ENCODE peak calls at places on chromosomes 4 and X, in five cellular contexts. M is AG10803, N is Peyer's patch, P is fibroblast of mammary gland, S is GM23338. T is an unnamed sample.

GRCh38 chr4:99149620-99150019 is 5.5 kb upstream of the ADH4 start:
- DNase-seq in N (no peak), P (no peak), S (no peak), M (no peak), T (no peak)

GRCh38 chrX:111447298-111447697 is 35.3 kb upstream of the DCX start:
- DNase-seq in M (no peak), N (no peak), S (peak; percentile 57), P (peak; percentile 25), T (no peak)

GRCh38 chrX:47644557-47645091 is 5.7 kb downstream of the ELK1 start:
- DNase-seq in S (peak; percentile 73), P (peak; percentile 47), N (no peak), M (peak; percentile 31), T (no peak)

GRCh38 chr4:8703857-8704495 is 111.4 kb downstream of the CPZ start:
- DNase-seq in S (no peak), M (no peak), N (no peak), P (no peak), T (no peak)

GRCh38 chrX:24425806-24426205 is 39.3 kb upstream of the PDK3 start:
- DNase-seq in M (no peak), S (peak; percentile 1), N (no peak), P (no peak), T (no peak)

GRCh38 chr4:121195649-121196048 is 31.5 kb upstream of the TNIP3 start:
- DNase-seq in S (no peak), P (no peak), M (no peak), N (no peak), T (no peak)

GRCh38 chr4:141090473-141090872 is 42.8 kb downstream of the RNF150 start:
- DNase-seq in P (no peak), M (no peak), N (no peak), S (no peak), T (no peak)

GRCh38 chr4:183284229-183284628 is 35.8 kb downstream of the CLDN22 start:
- DNase-seq in P (no peak), M (no peak), N (no peak), S (no peak), T (no peak)

GRCh38 chr4:172356002-172356401 is 542.8 kb downstream of the GALNTL6 start:
- DNase-seq in S (no peak), P (peak; percentile 41), M (no peak), N (no peak), T (no peak)

GRCh38 chrX:50327235-50327634 is 122.7 kb downstream of the CCNB3 start:
- DNase-seq in S (no peak), N (no peak), P (no peak), M (no peak), T (no peak)

GRCh38 chr4:5451243-5451642 is 257.1 kb downstream of the EVC2 start:
- DNase-seq in S (no peak), P (no peak), N (no peak), M (no peak), T (no peak)

GRCh38 chrX:24149346-24150050 is at the start of gene ZFX:
- DNase-seq in N (peak; percentile 77), M (peak; percentile 70), P (peak; percentile 57), S (no peak), T (no peak)

GRCh38 chr4:24105183-24106039 is 215.6 kb upstream of the PPARGC1A start:
- DNase-seq in M (peak; percentile 94), N (no peak), S (no peak), P (peak; percentile 99), T (no peak)

GRCh38 chr4:89482248-89482647 is 174.6 kb upstream of the GPRIN3 start:
- DNase-seq in N (no peak), M (peak; percentile 22), P (peak; percentile 65), S (peak; percentile 70), T (peak; percentile 46)

GRCh38 chr4:7808752-7809151 is 130.9 kb downstream of the AFAP1 start:
- DNase-seq in N (no peak), M (peak; percentile 67), S (no peak), P (peak; percentile 86), T (no peak)

GRCh38 chr4:89486042-89486441 is 178.4 kb upstream of the GPRIN3 start:
- DNase-seq in N (no peak), P (peak; percentile 67), M (peak; percentile 42), S (no peak), T (no peak)

GRCh38 chr4:155241225-155241624 is 32.8 kb downstream of the NPY2R start:
- DNase-seq in P (no peak), M (no peak), N (no peak), S (no peak), T (no peak)

GRCh38 chrX:148380614-148381561 is 119.5 kb upstream of the AFF2 start:
- DNase-seq in P (no peak), S (no peak), N (no peak), M (peak; percentile 21), T (no peak)

GRCh38 chr4:173289351-173289725 is 44.8 kb downstream of the HMGB2 start:
- DNase-seq in S (no peak), P (no peak), M (no peak), N (no peak), T (no peak)

GRCh38 chr4:139099366-139099982 is 77.5 kb downstream of the ELF2 start:
- DNase-seq in M (peak; percentile 81), S (peak; percentile 94), P (peak; percentile 89), N (peak; percentile 52), T (no peak)

GRCh38 chr4:89427765-89428164 is 120.2 kb upstream of the GPRIN3 start:
- DNase-seq in N (no peak), P (no peak), M (no peak), S (no peak), T (no peak)

GRCh38 chrX:104288961-104289360 is 34.2 kb upstream of the ESX1 start:
- DNase-seq in S (no peak), N (no peak), M (no peak), P (no peak), T (no peak)

GRCh38 chrX:69137911-69138310 is 27.3 kb downstream of the PJA1 start:
- DNase-seq in M (no peak), N (no peak), S (no peak), P (peak; percentile 26), T (no peak)

GRCh38 chrX:8815460-8816065 is 14.4 kb upstream of the FAM9A start:
- DNase-seq in P (peak; percentile 48), S (peak; percentile 78), N (no peak), M (peak; percentile 21), T (no peak)

GRCh38 chr4:159190646-159191045 is 87.8 kb downstream of the RAPGEF2 start:
- DNase-seq in P (no peak), M (no peak), S (no peak), N (no peak), T (no peak)

GRCh38 chr4:159188646-159189045 is 85.8 kb downstream of the RAPGEF2 start:
- DNase-seq in M (no peak), N (no peak), P (no peak), S (no peak), T (no peak)

GRCh38 chr4:159195400-159195799 is 92.5 kb downstream of the RAPGEF2 start:
- DNase-seq in M (no peak), S (no peak), P (no peak), N (no peak), T (no peak)

GRCh38 chr4:159193256-159193655 is 90.4 kb downstream of the RAPGEF2 start:
- DNase-seq in P (no peak), S (no peak), M (no peak), N (no peak), T (no peak)

GRCh38 chr4:159191989-159192388 is 89.1 kb downstream of the RAPGEF2 start:
- DNase-seq in P (peak; percentile 83), N (no peak), M (peak; percentile 59), S (peak; percentile 92), T (no peak)
- TF ChIP-seq CTCF in P (peak; percentile 69), N (peak; percentile 6), M (peak; percentile 48), S (peak; percentile 81), T (peak; percentile 10)

GRCh38 chr4:87863486-87863885 is 30.7 kb downstream of the MEPE start:
- DNase-seq in P (no peak), N (no peak), M (no peak), S (peak; percentile 6), T (no peak)
- TF ChIP-seq CTCF in P (no peak), N (no peak), M (no peak), S (peak; percentile 57), T (no peak)

GRCh38 chr4:143083811-143084472 is 100.8 kb upstream of the USP38 start:
- DNase-seq in M (peak; percentile 5), S (no peak), N (no peak), P (no peak), T (no peak)

GRCh38 chr4:143082698-143083097 is 102.0 kb upstream of the USP38 start:
- DNase-seq in M (no peak), S (no peak), N (no peak), P (no peak), T (no peak)

GRCh38 chr4:143085644-143086043 is 99.1 kb upstream of the USP38 start:
- DNase-seq in S (no peak), P (no peak), M (no peak), N (no peak), T (no peak)

GRCh38 chr4:143084566-143084965 is 100.2 kb upstream of the USP38 start:
- DNase-seq in M (no peak), S (peak; percentile 18), N (no peak), P (no peak), T (no peak)

DNA sequence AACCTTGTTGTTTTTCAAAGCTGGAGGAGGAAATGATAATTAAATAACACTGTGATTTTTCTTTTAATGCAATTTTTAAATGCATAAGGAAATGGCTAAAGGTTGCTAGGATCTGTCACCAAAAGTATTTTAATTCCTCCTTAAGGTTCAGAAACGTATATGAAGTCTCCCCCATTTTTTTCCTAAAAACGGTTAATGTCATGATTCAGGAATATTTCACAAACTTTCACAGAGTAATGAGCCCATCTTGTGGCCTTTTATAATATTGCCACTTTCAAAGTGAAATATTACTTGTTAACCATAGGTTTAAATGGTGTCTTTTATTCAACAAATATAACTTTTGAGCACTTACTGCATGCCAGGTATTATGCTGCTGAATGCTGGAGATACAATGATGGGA is 99.5 kb upstream of the USP38 start:
- DNase-seq in S (peak; percentile 11), P (no peak), M (peak; percentile 5), N (no peak), T (no peak)
- TF ChIP-seq CTCF in S (no peak), P (peak; percentile 17), M (peak; percentile 34), N (peak; percentile 20), T (peak; percentile 33)

DNA sequence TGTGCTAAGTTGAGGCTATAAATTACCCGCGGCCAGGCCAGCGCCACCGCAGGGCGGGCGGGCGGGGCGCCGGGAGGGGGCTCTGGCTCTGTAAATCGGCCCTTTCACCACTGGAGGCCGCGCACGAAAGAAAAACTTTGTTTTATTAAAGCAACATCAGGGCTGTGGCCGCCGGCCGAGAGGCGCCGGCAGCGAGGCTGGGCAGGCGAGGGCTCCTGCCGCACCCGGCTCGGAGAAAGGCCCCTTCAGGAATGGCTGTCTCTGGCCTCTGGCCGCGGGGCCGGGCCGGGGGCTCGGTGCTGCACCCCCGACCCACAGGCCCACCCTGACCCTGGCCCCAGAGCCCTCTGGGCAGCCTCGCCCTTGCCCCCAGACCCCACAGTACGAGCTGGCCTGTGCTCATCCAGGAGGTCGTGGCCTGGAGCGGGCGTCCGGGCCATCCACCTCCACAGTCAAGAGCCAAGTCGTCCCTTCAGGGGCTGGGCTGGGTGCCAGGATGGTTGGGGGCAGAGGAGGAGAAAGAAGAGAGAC is 29.5 kb upstream of the FGFR3 start:
- DNase-seq in N (peak; percentile 58), P (peak; percentile 41), S (no peak), M (peak; percentile 48), T (no peak)
- TF ChIP-seq CTCF in N (no peak), P (no peak), S (no peak), M (peak; percentile 22), T (no peak)

GRCh38 chrX:137051978-137052640 is 18.3 kb upstream of the GPR101 start:
- DNase-seq in N (peak; percentile 60), S (peak; percentile 70), P (peak; percentile 31), M (peak; percentile 5), T (no peak)
- TF ChIP-seq CTCF in N (peak; percentile 74), S (peak; percentile 79), P (peak; percentile 58), M (peak; percentile 66), T (peak; percentile 57)

GRCh38 chrX:71492086-71493065 is 40.5 kb upstream of the OGT start:
- DNase-seq in P (peak; percentile 57), M (peak; percentile 56), N (peak; percentile 66), S (peak; percentile 39), T (no peak)
- TF ChIP-seq CTCF in P (no peak), M (no peak), N (no peak), S (no peak), T (no peak)